ENCODE peak calls at places on chromosome 22, in five cellular contexts. P, D, G, X and S are unnamed samples. For H3K4me1, the result is how much of the 10 kb centered on the place peaks cover.

GRCh38 chr22:20422271-20422958 is 15.2 kb downstream of the SCARF2 start:
- DNase-seq in X (no peak), G (no peak), D (no peak), P (no peak), S (no peak)

GRCh38 chr22:29799217-29799680 is 32.1 kb downstream of the UQCR10 start:
- DNase-seq in P (no peak), X (peak), D (peak), G (no peak), S (no peak)

GRCh38 chr22:24310969-24311368 is 40.3 kb downstream of the SPECC1L start:
- DNase-seq in P (no peak), X (no peak), G (no peak), D (no peak), S (no peak)

GRCh38 chr22:33565580-33565995 is 354.7 kb downstream of the LARGE1 start:
- DNase-seq in X (no peak), P (peak), D (no peak), G (no peak), S (no peak)

GRCh38 chr22:33563568-33563967 is 356.7 kb downstream of the LARGE1 start:
- DNase-seq in D (no peak), G (peak), P (no peak), X (no peak), S (no peak)

GRCh38 chr22:44734278-44734677 is 18.1 kb upstream of the ARHGAP8 start:
- DNase-seq in P (no peak), G (no peak), D (no peak), X (no peak), S (no peak)

GRCh38 chr22:38415046-38415445 is 40.0 kb downstream of the KCNJ4 start:
- DNase-seq in X (no peak), G (no peak), P (no peak), D (no peak), S (no peak)

GRCh38 chr22:36595154-36595553 is 66.2 kb upstream of the EIF3D start:
- DNase-seq in P (no peak), D (no peak), G (no peak), X (no peak), S (no peak)

GRCh38 chr22:49815641-49816071 is 12.0 kb downstream of the BRD1 start:
- DNase-seq in X (no peak), P (no peak), G (no peak), D (no peak), S (no peak)

GRCh38 chr22:31681625-31682345 is 19.8 kb upstream of the PISD start:
- DNase-seq in X (no peak), P (no peak), G (no peak), D (no peak), S (no peak)

GRCh38 chr22:36328635-36329216 is 59.0 kb downstream of the MYH9 start:
- DNase-seq in X (peak), D (peak), G (peak), P (no peak), S (peak)

GRCh38 chr22:30354644-30355043 is 2.0 kb downstream of the SF3A1 start:
- DNase-seq in G (no peak), D (no peak), P (no peak), X (no peak), S (no peak)

GRCh38 chr22:23380230-23380573 is 199.9 kb downstream of the IGLL1 start:
- DNase-seq in G (no peak), D (no peak), P (no peak), X (no peak), S (no peak)

GRCh38 chr22:21100149-21101032 is 54.6 kb downstream of the LRRC74B start:
- DNase-seq in X (no peak), P (no peak), G (no peak), D (no peak), S (no peak)

GRCh38 chr22:31344369-31345330 is 1.5 kb downstream of the PATZ1 start:
- DNase-seq in G (peak), X (peak), P (peak), D (peak), S (peak)

GRCh38 chr22:23395476-23396361 is 184.4 kb downstream of the IGLL1 start:
- DNase-seq in P (no peak), D (no peak), X (no peak), G (no peak), S (no peak)

GRCh38 chr22:31800065-31800464 is 46.2 kb downstream of the DEPDC5 start:
- DNase-seq in G (no peak), P (no peak), D (no peak), X (no peak), S (no peak)

GRCh38 chr22:20604776-20605221 is 97.4 kb downstream of the MED15 start:
- DNase-seq in D (no peak), P (no peak), X (no peak), G (no peak), S (no peak)

GRCh38 chr22:50260801-50261614 is 475 bp downstream of the MAPK12 start:
- DNase-seq in D (no peak), P (peak), G (no peak), X (peak), S (no peak)

GRCh38 chr22:44442186-44442465 is 55.9 kb downstream of the RTL6 start:
- DNase-seq in X (no peak), P (no peak), D (no peak), G (no peak), S (no peak)

GRCh38 chr22:17077255-17077654 is 7.5 kb upstream of the IL17RA start:
- DNase-seq in G (no peak), D (no peak), P (no peak), X (no peak), S (no peak)

GRCh38 chr22:43412808-43413785 is 1.3 kb downstream of the MPPED1 start:
- DNase-seq in G (no peak), X (no peak), P (no peak), D (no peak), S (no peak)
- H3K4me1 ChIP-seq in G (under half), X (under half), P (under half), D (under half), S (under half)

GRCh38 chr22:42938976-42939375 is 76.0 kb downstream of the PACSIN2 start:
- DNase-seq in P (no peak), X (no peak), D (no peak), G (no peak), S (no peak)
- H3K4me1 ChIP-seq in P (under half), X (under half), D (under half), G (under half), S (under half)

DNA sequence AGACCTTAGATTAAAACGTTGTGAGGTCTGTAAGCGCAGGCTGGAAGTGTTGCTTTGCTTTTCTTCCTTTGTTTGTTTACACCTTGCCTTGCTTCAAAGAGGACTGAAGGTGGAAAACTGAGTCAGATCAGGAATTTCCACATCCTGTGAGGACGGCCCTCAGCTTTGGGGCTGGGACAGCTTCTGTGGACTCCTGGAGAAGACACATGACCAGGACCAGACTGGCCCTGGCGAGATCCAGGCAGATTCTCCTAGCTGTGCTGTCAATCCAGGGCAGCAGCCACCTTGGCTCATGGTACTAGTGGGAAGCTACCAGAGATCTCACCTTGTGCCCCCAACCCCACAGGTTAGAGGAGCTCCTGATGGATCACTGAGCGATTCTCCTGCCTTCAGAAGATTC is 1461.9 kb downstream of the TBC1D22A start:
- DNase-seq in G (no peak), P (no peak), D (no peak), X (no peak), S (no peak)
- H3K4me1 ChIP-seq in G (under half), P (under half), D (under half), X (under half), S (under half)

GRCh38 chr22:27775087-27775697 is 26.4 kb downstream of the MN1 start:
- DNase-seq in G (no peak), D (no peak), X (no peak), P (no peak), S (no peak)

GRCh38 chr22:27778299-27779090 is 23.1 kb downstream of the MN1 start:
- DNase-seq in P (no peak), D (no peak), G (no peak), X (no peak), S (no peak)

GRCh38 chr22:27776410-27776958 is 25.1 kb downstream of the MN1 start:
- DNase-seq in D (no peak), X (no peak), P (no peak), G (no peak), S (no peak)

GRCh38 chr22:27775698-27776409 is 25.7 kb downstream of the MN1 start:
- DNase-seq in X (no peak), D (no peak), P (no peak), G (no peak), S (no peak)

GRCh38 chr22:27777128-27777527 is 24.4 kb downstream of the MN1 start:
- DNase-seq in D (no peak), P (no peak), G (no peak), X (no peak), S (no peak)
- H3K4me1 ChIP-seq in D (under half), P (under half), G (under half), X (under half), S (under half)

DNA sequence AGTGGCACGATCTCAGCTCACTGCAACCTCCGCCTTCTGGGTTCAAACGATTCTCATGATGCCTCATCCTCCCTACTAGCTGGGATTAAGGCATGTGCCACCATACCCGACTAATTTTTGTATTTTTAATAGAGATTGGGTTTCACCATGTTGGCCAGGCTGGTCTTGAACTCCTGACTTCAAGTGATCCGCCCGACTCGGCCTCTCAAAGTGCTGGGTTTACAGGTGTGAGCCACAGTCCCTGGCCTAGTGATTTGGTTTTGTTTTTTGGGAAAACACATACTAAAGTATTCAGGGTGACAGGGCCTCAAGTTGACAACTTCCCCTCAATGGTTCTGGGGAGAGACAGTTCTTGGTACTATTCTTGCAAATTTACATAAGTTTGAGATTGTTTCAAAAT is 22.1 kb downstream of the TNRC6B start:
- DNase-seq in G (no peak), D (no peak), P (no peak), X (no peak), S (no peak)
- H3K4me1 ChIP-seq in G (under half), D (under half), P (half or more), X (under half), S (half or more)

GRCh38 chr22:46513908-46514550 is 23.4 kb downstream of the CELSR1 start:
- DNase-seq in X (no peak), G (no peak), P (no peak), D (no peak), S (no peak)

GRCh38 chr22:46515208-46516111 is 22.0 kb downstream of the CELSR1 start:
- DNase-seq in D (no peak), P (no peak), X (no peak), G (no peak), S (no peak)

GRCh38 chr22:46514592-46515207 is 22.7 kb downstream of the CELSR1 start:
- DNase-seq in P (no peak), G (no peak), D (no peak), X (no peak), S (no peak)

GRCh38 chr22:46511391-46512370 is 25.7 kb downstream of the CELSR1 start:
- DNase-seq in D (no peak), G (no peak), X (no peak), P (no peak), S (no peak)

DNA sequence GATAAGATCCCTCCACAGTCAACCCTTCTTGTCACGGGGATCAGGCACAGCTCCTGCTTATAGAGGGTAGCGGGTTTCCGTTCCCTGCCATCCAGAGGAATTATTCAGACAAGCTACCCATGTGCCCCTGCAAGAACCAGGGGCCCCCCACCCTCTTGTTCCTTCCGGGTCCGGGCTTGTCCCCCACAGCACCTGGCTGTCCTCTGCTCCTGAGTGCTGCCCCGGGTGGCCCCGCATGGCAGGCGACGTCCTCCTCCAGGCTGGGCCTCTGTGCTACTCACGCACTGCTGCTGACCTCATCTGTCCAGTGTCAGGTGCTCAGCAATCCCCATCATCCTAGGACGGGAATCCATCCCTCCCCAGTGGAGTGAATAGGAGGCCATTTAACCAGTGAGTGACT is 24.7 kb downstream of the CELSR1 start:
- DNase-seq in P (no peak), X (no peak), D (no peak), G (no peak), S (no peak)
- H3K4me1 ChIP-seq in P (under half), X (under half), D (under half), G (under half), S (under half)

GRCh38 chr22:39956932-39957664 is 3.1 kb upstream of the TMA7B start:
- DNase-seq in D (no peak), G (no peak), P (no peak), X (no peak), S (no peak)
- H3K4me1 ChIP-seq in D (under half), G (under half), P (half or more), X (under half), S (half or more)